ENCODE peak calls at places on chromosome X, in four cellular contexts. C, Q, L and Z are unnamed samples.
A peak's percentile ranks its signal among the peaks of the same experiment; 100 is the strongest.

GRCh38 chrX:5708209-5708608 is 520.5 kb downstream of the NLGN4X start:
- DNase-seq in Q (no peak), L (no peak), C (no peak), Z (no peak)

GRCh38 chrX:750263-750662 is 119.7 kb downstream of the SHOX start:
- DNase-seq in L (no peak), C (no peak), Q (no peak), Z (no peak)

GRCh38 chrX:67351411-67351810 is 192.4 kb upstream of the AR start:
- DNase-seq in L (no peak), C (no peak), Q (no peak), Z (no peak)

GRCh38 chrX:80388206-80388605 is 32.0 kb upstream of the TENT5D start:
- DNase-seq in Q (no peak), L (no peak), C (no peak), Z (no peak)

GRCh38 chrX:17944833-17945497 is 83.9 kb upstream of the RAI2 start:
- DNase-seq in L (no peak), C (peak; percentile 1), Q (no peak), Z (no peak)

GRCh38 chrX:21374994-21375794 is 976 bp downstream of the CNKSR2 start:
- DNase-seq in Q (no peak), C (no peak), L (peak; percentile 59), Z (peak; percentile 72)

GRCh38 chrX:122591546-122591945 is 592.5 kb upstream of the GRIA3 start:
- DNase-seq in L (no peak), Q (no peak), C (no peak), Z (no peak)

GRCh38 chrX:72540318-72540717 is 32.3 kb downstream of the HDAC8 start:
- DNase-seq in L (no peak), C (peak; percentile 57), Q (no peak), Z (no peak)

GRCh38 chrX:5726246-5726645 is 502.4 kb downstream of the NLGN4X start:
- DNase-seq in L (no peak), C (no peak), Q (peak; percentile 6), Z (no peak)

GRCh38 chrX:101415180-101416130 is 7.4 kb downstream of the HNRNPH2 start:
- DNase-seq in L (no peak), Q (peak; percentile 16), C (peak; percentile 87), Z (peak; percentile 85)

GRCh38 chrX:130771230-130771629 is 131.8 kb downstream of the ENOX2 start:
- DNase-seq in Q (no peak), C (no peak), L (no peak), Z (no peak)

GRCh38 chrX:8820910-8821527 is 19.8 kb upstream of the FAM9A start:
- DNase-seq in C (peak; percentile 27), Q (no peak), L (no peak), Z (no peak)

GRCh38 chrX:103831342-103831802 is 685 bp downstream of the RAB9B start:
- DNase-seq in L (no peak), C (no peak), Q (no peak), Z (peak; percentile 80)

GRCh38 chrX:21932277-21932996 is 8.1 kb upstream of the SMS start:
- DNase-seq in Q (no peak), L (peak; percentile 74), C (peak; percentile 94), Z (peak; percentile 83)

GRCh38 chrX:27840881-27841280 is 33.1 kb downstream of the MAGEB10 start:
- DNase-seq in C (no peak), Q (no peak), L (no peak), Z (no peak)

GRCh38 chrX:13489451-13489850 is 80.0 kb upstream of the EGFL6 start:
- DNase-seq in C (peak; percentile 74), Q (peak; percentile 21), L (peak; percentile 85), Z (no peak)

GRCh38 chrX:127317159-127317558 is 497.6 kb downstream of the PRR32 start:
- DNase-seq in L (no peak), Q (no peak), C (no peak), Z (no peak)

GRCh38 chrX:39823848-39824247 is 273.9 kb downstream of the BCOR start:
- DNase-seq in Q (no peak), L (no peak), C (no peak), Z (no peak)

GRCh38 chrX:104921606-104922205 is 298.8 kb downstream of the TEX13A start:
- DNase-seq in Q (no peak), C (no peak), L (peak; percentile 54), Z (peak; percentile 17)

GRCh38 chrX:9355739-9356138 is 109.1 kb upstream of the TBL1X start:
- DNase-seq in L (no peak), C (no peak), Q (no peak), Z (no peak)

GRCh38 chrX:135009057-135009605 is 13.2 kb downstream of the RTL8B start:
- DNase-seq in Q (no peak), C (no peak), L (no peak), Z (no peak)

GRCh38 chrX:151488677-151489076 is 74.8 kb upstream of the PASD1 start:
- DNase-seq in L (no peak), Q (no peak), C (no peak), Z (no peak)

GRCh38 chrX:7159132-7159861 is 11.3 kb upstream of the PUDP start:
- DNase-seq in C (peak; percentile 1), L (no peak), Q (no peak), Z (no peak)

GRCh38 chrX:39730671-39731389 is 366.9 kb downstream of the BCOR start:
- DNase-seq in L (peak; percentile 92), Q (peak; percentile 72), C (peak; percentile 89), Z (peak; percentile 94)

GRCh38 chrX:372856-373640 is 13.7 kb downstream of the PPP2R3B start:
- DNase-seq in C (no peak), Q (no peak), L (no peak), Z (peak; percentile 90)

GRCh38 chrX:42495139-42495538 is 282.8 kb downstream of the PPP1R2C start:
- DNase-seq in Q (no peak), C (no peak), L (no peak), Z (no peak)

GRCh38 chrX:136028383-136028984 is 43.2 kb downstream of the SLC9A6 start:
- DNase-seq in Q (no peak), C (peak; percentile 81), L (no peak), Z (no peak)

GRCh38 chrX:109498434-109498833 is 16.5 kb upstream of the GUCY2F start:
- DNase-seq in L (no peak), Q (no peak), C (no peak), Z (no peak)

GRCh38 chrX:39477438-39478120 is 620.2 kb downstream of the BCOR start:
- DNase-seq in L (no peak), C (peak; percentile 13), Q (peak; percentile 66), Z (no peak)

GRCh38 chrX:77900688-77901087 is 1.4 kb downstream of the COX7B start:
- DNase-seq in C (no peak), L (no peak), Q (no peak), Z (peak; percentile 42)

GRCh38 chrX:11180571-11180970 is 69.4 kb downstream of the HCCS start:
- DNase-seq in C (peak; percentile 14), L (no peak), Q (no peak), Z (peak; percentile 13)

DNA sequence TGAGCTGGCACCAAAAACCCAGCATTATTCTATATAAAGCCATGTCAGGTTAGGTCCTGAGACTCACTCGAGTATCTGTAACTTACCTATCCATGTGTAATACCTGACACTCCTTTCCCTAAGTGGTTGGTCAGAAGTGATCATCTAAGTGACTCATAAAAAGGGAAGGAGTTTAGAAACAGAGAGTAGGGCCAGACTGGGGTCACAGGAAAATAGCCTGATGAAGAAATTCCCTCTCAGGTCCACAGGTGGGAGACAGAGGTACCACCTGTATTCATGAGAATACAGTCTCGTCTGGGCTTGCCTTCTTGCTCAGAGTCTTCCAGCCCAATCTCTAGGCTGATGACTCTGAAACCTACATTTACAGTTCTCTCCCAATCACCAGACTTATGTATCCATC is 161.8 kb upstream of the MAP3K15 start:
- DNase-seq in Q (no peak), L (no peak), C (no peak), Z (no peak)
- H3K27ac ChIP-seq in Q (no peak overlapping the region), L (no peak overlapping the region), C (no peak overlapping the region), Z (no peak overlapping the region)

DNA sequence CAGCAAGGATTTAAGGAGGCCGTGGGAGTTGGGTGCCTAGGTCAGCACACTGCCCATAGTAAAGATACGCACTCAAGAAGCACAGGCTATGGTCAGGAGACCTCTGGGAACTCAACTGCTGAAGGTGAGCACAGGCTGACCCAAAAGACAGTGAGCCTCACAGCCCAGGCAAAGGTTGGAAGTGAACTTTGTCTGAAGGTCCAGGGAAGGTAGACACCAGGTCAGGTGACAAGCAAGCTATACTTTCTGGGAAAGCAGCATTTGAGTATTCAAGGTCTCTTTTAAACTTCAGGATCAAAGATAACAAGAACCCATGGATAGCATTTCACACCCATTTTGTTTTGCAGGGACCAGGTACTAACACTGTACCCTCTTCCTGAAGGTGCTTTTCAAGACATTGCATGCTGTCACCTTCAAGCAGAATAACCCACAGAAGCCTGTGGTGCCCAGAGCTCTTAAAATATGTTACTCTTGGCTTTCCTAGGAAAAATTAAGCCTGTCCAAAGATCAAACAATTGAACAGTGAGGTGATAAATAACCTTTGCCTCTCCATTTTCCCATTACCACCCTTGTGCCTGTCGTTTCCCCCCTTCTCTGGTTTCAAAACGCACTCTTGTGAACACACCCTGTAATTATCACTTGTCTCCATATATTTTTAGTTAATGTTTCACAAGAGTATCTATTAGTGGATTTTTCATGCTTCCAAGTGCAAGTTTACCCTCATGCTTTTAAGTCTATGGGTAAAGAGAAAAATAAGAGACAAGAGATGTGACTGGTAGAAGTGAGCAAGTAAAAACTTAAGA is 3.4 kb upstream of the S100G start:
- DNase-seq in C (no peak), L (no peak), Q (no peak), Z (no peak)
- H3K4me3 ChIP-seq in C (no peak overlapping the region), L (no peak overlapping the region), Q (no peak overlapping the region), Z (no peak overlapping the region)

DNA sequence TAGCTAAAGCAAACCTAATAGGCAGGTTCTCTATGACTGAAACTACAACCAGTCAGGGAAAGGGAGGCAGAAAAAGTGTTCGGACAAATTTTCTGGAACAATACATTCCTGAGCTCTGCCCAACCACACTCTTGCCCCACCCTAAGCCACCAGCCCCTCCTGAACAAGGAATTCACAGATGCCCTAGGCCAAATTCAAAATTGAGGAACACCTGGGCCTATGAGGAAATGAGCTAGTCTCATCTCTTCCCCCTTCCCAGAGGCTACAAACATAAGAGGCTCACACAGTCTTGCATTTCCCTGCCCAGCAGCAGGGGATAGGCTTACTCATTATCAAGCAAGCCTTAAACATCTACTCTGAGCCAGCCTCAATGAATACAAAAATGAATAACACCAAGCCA is 284.7 kb downstream of the ZNF674 start:
- DNase-seq in C (no peak), Q (no peak), L (no peak), Z (no peak)
- H3K27ac ChIP-seq in C (no peak overlapping the region), Q (no peak overlapping the region), L (no peak overlapping the region), Z (no peak overlapping the region)

DNA sequence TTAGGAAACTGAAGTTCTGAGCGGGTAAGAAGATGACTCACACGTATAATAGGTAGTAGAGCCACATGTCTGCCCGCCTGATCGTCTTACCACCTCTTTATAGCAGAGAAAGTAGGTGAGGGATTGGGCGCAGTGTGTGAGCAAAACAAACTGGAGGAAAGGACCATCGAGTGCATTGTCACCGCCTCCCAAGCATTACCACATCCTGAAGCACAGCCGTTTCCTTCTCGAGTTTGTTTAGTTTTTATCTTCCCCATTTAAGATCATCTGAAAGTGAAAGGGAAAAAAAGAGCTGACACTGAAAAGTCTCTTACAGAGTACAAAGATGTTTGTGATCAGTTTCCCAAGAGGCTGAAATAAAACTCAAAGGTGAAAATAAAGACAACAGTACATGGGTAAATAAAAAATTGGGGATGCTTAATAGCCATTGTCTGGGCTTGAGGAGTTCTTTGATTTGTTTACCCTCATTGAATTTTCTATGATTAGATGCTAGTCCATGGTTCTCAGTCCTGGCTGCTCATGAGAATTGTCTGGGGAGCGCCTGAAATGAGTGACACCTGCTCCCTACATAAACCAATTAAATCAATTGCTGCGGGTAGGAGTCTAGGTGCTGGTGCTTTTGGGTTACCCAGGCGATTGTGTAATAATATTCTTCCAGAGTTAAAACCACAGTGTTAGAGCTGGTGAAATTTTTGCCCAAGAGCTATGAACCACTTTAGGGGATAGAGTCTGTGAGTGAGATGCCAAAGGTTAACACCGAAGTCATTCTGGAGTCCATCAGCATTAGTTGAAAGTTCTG is 15.0 kb downstream of the PDK3 start:
- DNase-seq in Q (peak; percentile 7), L (no peak), C (peak; percentile 13), Z (peak; percentile 68)
- H3K4me3 ChIP-seq in Q (no peak overlapping the region), L (no peak overlapping the region), C (no peak overlapping the region), Z (peak overlapping the region; percentile 34)

GRCh38 chrX:19747672-19748610 is 139.5 kb downstream of the SH3KBP1 start:
- DNase-seq in Q (peak; percentile 8), L (no peak), C (no peak), Z (no peak)
- H3K27ac ChIP-seq in Q (no peak overlapping the region), L (no peak overlapping the region), C (no peak overlapping the region), Z (no peak overlapping the region)